ENCODE peak calls at places on chromosomes 6 and 20, in four cellular contexts. J is fibroblast of the aortic adventitia, N is foreskin fibroblast, Y is tibial nerve. A is an unnamed sample.

GRCh38 chr6:131378874-131379273 is 194.2 kb upstream of the ARG1 start:
- DNase-seq in N (no peak), Y (no peak), J (no peak), A (no peak)

GRCh38 chr6:36230376-36230775 is 33.8 kb downstream of the BRPF3 start:
- DNase-seq in Y (no peak), N (no peak), J (no peak), A (no peak)

GRCh38 chr6:110481081-110481480 is 4.7 kb upstream of the SLC22A16 start:
- DNase-seq in Y (no peak), J (no peak), N (no peak), A (no peak)

GRCh38 chr6:20202070-20202658 is 10.1 kb downstream of the MBOAT1 start:
- DNase-seq in J (peak; percentile 40), N (peak; percentile 10), Y (no peak), A (peak; percentile 41)

GRCh38 chr6:20092071-20092566 is 120.2 kb downstream of the MBOAT1 start:
- DNase-seq in Y (no peak), J (peak; percentile 67), N (peak; percentile 61), A (peak; percentile 71)

GRCh38 chr6:166721576-166721975 is 94.5 kb upstream of the RPS6KA2 start:
- DNase-seq in J (no peak), N (no peak), Y (no peak), A (no peak)

GRCh38 chr6:97175806-97176205 is 107.2 kb downstream of the MMS22L start:
- DNase-seq in Y (no peak), N (peak; percentile 35), J (no peak), A (no peak)

GRCh38 chr20:51434556-51435256 is 107.8 kb downstream of the NFATC2 start:
- DNase-seq in N (peak; percentile 91), J (peak; percentile 83), Y (no peak), A (peak; percentile 93)

GRCh38 chr6:163057260-163057659 is 329.5 kb downstream of the PACRG start:
- DNase-seq in J (no peak), N (no peak), Y (no peak), A (no peak)

GRCh38 chr6:43703512-43704429 is 16.2 kb upstream of the MRPS18A start:
- DNase-seq in Y (no peak), N (no peak), J (no peak), A (no peak)

GRCh38 chr6:167302074-167302473 is 11.0 kb downstream of the UNC93A start:
- DNase-seq in N (no peak), J (no peak), Y (no peak), A (no peak)

GRCh38 chr20:14264869-14265268 is 72.5 kb downstream of the FLRT3 start:
- DNase-seq in Y (no peak), J (peak; percentile 73), N (peak; percentile 50), A (peak; percentile 42)

GRCh38 chr6:131532476-131533108 is 40.4 kb upstream of the ARG1 start:
- DNase-seq in N (peak; percentile 12), J (no peak), Y (no peak), A (peak; percentile 6)

GRCh38 chr6:156687875-156688549 is 89.2 kb upstream of the ARID1B start:
- DNase-seq in N (peak; percentile 59), Y (no peak), J (peak; percentile 39), A (peak; percentile 51)

GRCh38 chr6:158255280-158255973 is 56.8 kb upstream of the TULP4 start:
- DNase-seq in Y (no peak), N (no peak), J (no peak), A (no peak)

GRCh38 chr20:38926934-38927616 is 858 bp downstream of the FAM83D start:
- DNase-seq in J (peak; percentile 60), Y (no peak), N (peak; percentile 64), A (peak; percentile 28)

GRCh38 chr6:153103256-153103655 is 27.8 kb downstream of the RGS17 start:
- DNase-seq in Y (no peak), N (no peak), J (no peak), A (no peak)

GRCh38 chr20:31505903-31506302 is 8.3 kb upstream of the HM13 start:
- DNase-seq in J (no peak), N (no peak), Y (no peak), A (no peak)

GRCh38 chr20:2237059-2237458 is 58.7 kb upstream of the TGM3 start:
- DNase-seq in J (peak; percentile 97), Y (peak; percentile 43), N (peak; percentile 99), A (peak; percentile 95)

GRCh38 chr6:28884423-28885148 is 39.2 kb downstream of the TRIM27 start:
- DNase-seq in N (no peak), Y (no peak), J (no peak), A (no peak)

GRCh38 chr6:5096482-5096881 is 11.3 kb downstream of the PPP1R3G start:
- DNase-seq in J (peak; percentile 52), Y (no peak), N (no peak), A (no peak)

GRCh38 chr20:47968541-47969310 is 183.4 kb upstream of the SULF2 start:
- DNase-seq in N (no peak), Y (no peak), J (no peak), A (no peak)

GRCh38 chr20:1332749-1333300 is 3.9 kb upstream of the SDCBP2 start:
- DNase-seq in Y (no peak), N (no peak), J (no peak), A (no peak)

GRCh38 chr6:73969982-73970960 is 274.3 kb downstream of the CD109 start:
- DNase-seq in N (peak; percentile 71), J (peak; percentile 69), Y (no peak), A (peak; percentile 76)

GRCh38 chr6:82362144-82362543 is 1.5 kb upstream of the TPBG start:
- DNase-seq in N (peak; percentile 29), J (peak; percentile 51), Y (no peak), A (no peak)
- H3K4me3 ChIP-seq in N (peak overlapping the region; percentile 44), J (peak overlapping the region; percentile 84), Y (no peak overlapping the region), A (no peak overlapping the region)

DNA sequence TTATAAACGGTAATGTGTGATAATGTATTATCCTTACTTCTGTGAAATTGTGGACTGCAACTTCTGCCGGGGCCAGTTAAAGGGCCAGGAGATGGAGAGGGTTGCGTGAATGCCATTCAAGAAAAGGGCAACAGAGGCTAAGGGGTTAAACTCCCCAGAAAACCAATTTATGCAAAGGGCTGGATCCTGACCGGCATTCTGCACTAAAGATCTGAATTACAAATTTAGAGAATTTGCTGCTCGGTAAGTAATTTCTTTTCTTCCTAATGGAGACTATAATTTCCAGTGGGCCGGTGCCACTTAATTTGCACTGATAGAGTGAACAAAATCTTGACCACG is 130.1 kb downstream of the BCAS1 start:
- DNase-seq in J (no peak), Y (no peak), N (no peak), A (no peak)
- TF ChIP-seq CTCF in J (no peak), Y (no peak), N (no peak), A (no peak)

GRCh38 chr6:128888444-128889175 is 5.7 kb downstream of the LAMA2 start:
- DNase-seq in Y (no peak), N (no peak), J (no peak), A (no peak)
- H3K4me3 ChIP-seq in Y (peak overlapping the region; percentile 65), N (no peak overlapping the region), J (no peak overlapping the region), A (no peak overlapping the region)

DNA sequence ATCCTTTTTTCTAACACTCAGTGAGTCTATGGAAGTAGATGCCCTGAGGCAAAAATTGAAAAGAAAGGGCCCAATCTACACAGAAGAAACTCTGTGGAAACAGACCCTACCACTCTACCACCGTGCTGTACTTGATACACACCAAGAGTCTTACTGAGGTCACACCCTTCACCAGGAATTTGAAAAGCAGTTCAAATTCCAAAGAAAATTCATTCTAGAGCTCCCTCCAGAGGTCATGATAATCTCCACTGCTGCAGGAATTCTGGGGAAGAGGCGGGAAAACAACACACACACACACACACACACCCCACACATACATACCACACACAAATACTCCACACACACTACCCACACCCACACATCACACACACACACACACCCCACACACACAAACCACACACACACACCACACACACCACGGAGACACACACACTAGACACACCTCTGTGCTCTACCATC is 336.8 kb downstream of the HDGFL1 start:
- DNase-seq in N (peak; percentile 48), Y (no peak), J (peak; percentile 71), A (peak; percentile 69)
- TF ChIP-seq CTCF in N (peak; percentile 31), Y (peak; percentile 3), J (peak; percentile 65), A (peak; percentile 50)

GRCh38 chr6:26128013-26128771 is 41.0 kb downstream of the HFE start:
- DNase-seq in J (no peak), Y (no peak), N (no peak), A (no peak)
- H3K4me3 ChIP-seq in J (peak overlapping the region; percentile 1), Y (peak overlapping the region; percentile 96), N (peak overlapping the region; percentile 97), A (no peak overlapping the region)

A was measured in cardiac fibroblast.